ENCODE peak calls at places on chromosomes 6 and 20, in seven cellular contexts. One of them, this sample, is unnamed.
A peak's percentile ranks its signal among the peaks of the same experiment; 100 is the strongest.

GRCh38 chr6:151082079-151082478 is 157.7 kb upstream of the AKAP12 start:
- DNase-seq in hippocampal formation: no peak
- DNase-seq in CD8-positive, alpha-beta T cell: no peak
- DNase-seq in fibroblast of lung: no peak
- DNase-seq in nephron progenitor cell: no peak
- DNase-seq in memory B cell: no peak
- DNase-seq in SJCRH30: peak; percentile 33
- DNase-seq in this sample: no peak

GRCh38 chr20:20102859-20103258 is 50.5 kb downstream of the CFAP61 start:
- DNase-seq in hippocampal formation: no peak
- DNase-seq in SJCRH30: no peak
- DNase-seq in CD8-positive, alpha-beta T cell: no peak
- DNase-seq in memory B cell: no peak
- DNase-seq in fibroblast of lung: no peak
- DNase-seq in nephron progenitor cell: no peak
- DNase-seq in this sample: no peak

GRCh38 chr6:7119272-7119801 is 11.6 kb downstream of the RREB1 start:
- DNase-seq in fibroblast of lung: no peak
- DNase-seq in CD8-positive, alpha-beta T cell: peak; percentile 34
- DNase-seq in hippocampal formation: no peak
- DNase-seq in memory B cell: no peak
- DNase-seq in nephron progenitor cell: no peak
- DNase-seq in SJCRH30: no peak
- DNase-seq in this sample: no peak

GRCh38 chr20:59831024-59831900 is 102.2 kb downstream of the SYCP2 start:
- DNase-seq in hippocampal formation: no peak
- DNase-seq in fibroblast of lung: no peak
- DNase-seq in memory B cell: no peak
- DNase-seq in CD8-positive, alpha-beta T cell: no peak
- DNase-seq in SJCRH30: no peak
- DNase-seq in nephron progenitor cell: no peak
- DNase-seq in this sample: peak; percentile 76

GRCh38 chr20:32970973-32971300 is 33.3 kb downstream of the SUN5 start:
- DNase-seq in CD8-positive, alpha-beta T cell: no peak
- DNase-seq in memory B cell: no peak
- DNase-seq in SJCRH30: peak; percentile 4
- DNase-seq in nephron progenitor cell: no peak
- DNase-seq in hippocampal formation: no peak
- DNase-seq in fibroblast of lung: no peak
- DNase-seq in this sample: peak; percentile 76

GRCh38 chr6:165704001-165704748 is 41.1 kb upstream of the PDE10A start:
- DNase-seq in memory B cell: no peak
- DNase-seq in CD8-positive, alpha-beta T cell: no peak
- DNase-seq in nephron progenitor cell: no peak
- DNase-seq in fibroblast of lung: peak; percentile 34
- DNase-seq in SJCRH30: no peak
- DNase-seq in hippocampal formation: peak; percentile 53
- DNase-seq in this sample: no peak

GRCh38 chr6:18742406-18742805 is 355.3 kb downstream of the RNF144B start:
- DNase-seq in fibroblast of lung: peak; percentile 40
- DNase-seq in hippocampal formation: no peak
- DNase-seq in nephron progenitor cell: no peak
- DNase-seq in CD8-positive, alpha-beta T cell: no peak
- DNase-seq in SJCRH30: no peak
- DNase-seq in memory B cell: no peak
- DNase-seq in this sample: no peak

GRCh38 chr20:46558511-46558959 is 8.1 kb upstream of the OCSTAMP start:
- DNase-seq in memory B cell: no peak
- DNase-seq in CD8-positive, alpha-beta T cell: no peak
- DNase-seq in fibroblast of lung: peak; percentile 87
- DNase-seq in nephron progenitor cell: no peak
- DNase-seq in hippocampal formation: no peak
- DNase-seq in SJCRH30: peak; percentile 64
- DNase-seq in this sample: peak; percentile 85

GRCh38 chr6:13425971-13426931 is 61.1 kb downstream of the GFOD1 start:
- DNase-seq in SJCRH30: no peak
- DNase-seq in nephron progenitor cell: no peak
- DNase-seq in CD8-positive, alpha-beta T cell: no peak
- DNase-seq in fibroblast of lung: peak; percentile 31
- DNase-seq in memory B cell: no peak
- DNase-seq in hippocampal formation: peak; percentile 40
- DNase-seq in this sample: no peak

GRCh38 chr6:7108196-7108963 is 619 bp downstream of the RREB1 start:
- DNase-seq in CD8-positive, alpha-beta T cell: peak; percentile 72
- DNase-seq in hippocampal formation: no peak
- DNase-seq in SJCRH30: peak; percentile 42
- DNase-seq in memory B cell: no peak
- DNase-seq in nephron progenitor cell: peak; percentile 68
- DNase-seq in fibroblast of lung: peak; percentile 47
- DNase-seq in this sample: peak; percentile 92